ENCODE peak calls at places on chromosomes 16 and 17, in ten cellular contexts. One of them, this sample, is unnamed.
A peak's percentile ranks its signal among the peaks of the same experiment; 100 is the strongest.

GRCh38 chr16:48471435-48471834 is 86.2 kb upstream of the SIAH1 start:
- DNase-seq in T-helper 9 cell: no peak
- DNase-seq in stimulated activated CD8-positive, alpha-beta memory T cell treated with anti-CD3 and anti-CD28 coated beads, Interleukin-4, amount 100 ng/mL, for 24 hours: no peak
- DNase-seq in lower leg skin: no peak
- DNase-seq in progenitor cell of endocrine pancreas: no peak
- DNase-seq in 8988T: no peak
- DNase-seq in sigmoid colon: no peak
- DNase-seq in body of pancreas: no peak
- DNase-seq in renal cortical epithelial cell: no peak
- DNase-seq in AG08395: no peak
- DNase-seq in this sample: no peak

GRCh38 chr16:19127205-19127604 is 13.4 kb downstream of the ITPRIPL2 start:
- DNase-seq in T-helper 9 cell: no peak
- DNase-seq in stimulated activated CD8-positive, alpha-beta memory T cell treated with anti-CD3 and anti-CD28 coated beads, Interleukin-4, amount 100 ng/mL, for 24 hours: no peak
- DNase-seq in lower leg skin: no peak
- DNase-seq in progenitor cell of endocrine pancreas: no peak
- DNase-seq in 8988T: no peak
- DNase-seq in sigmoid colon: no peak
- DNase-seq in body of pancreas: no peak
- DNase-seq in renal cortical epithelial cell: no peak
- DNase-seq in AG08395: no peak
- DNase-seq in this sample: no peak

GRCh38 chr16:28297784-28298510 is 5.6 kb downstream of the SBK1 start:
- DNase-seq in T-helper 9 cell: no peak
- DNase-seq in stimulated activated CD8-positive, alpha-beta memory T cell treated with anti-CD3 and anti-CD28 coated beads, Interleukin-4, amount 100 ng/mL, for 24 hours: no peak
- DNase-seq in lower leg skin: no peak
- DNase-seq in progenitor cell of endocrine pancreas: no peak
- DNase-seq in 8988T: no peak
- DNase-seq in sigmoid colon: no peak
- DNase-seq in body of pancreas: no peak
- DNase-seq in renal cortical epithelial cell: no peak
- DNase-seq in AG08395: no peak
- DNase-seq in this sample: no peak

GRCh38 chr17:12282056-12282455 is 261.4 kb downstream of the MAP2K4 start:
- DNase-seq in T-helper 9 cell: no peak
- DNase-seq in stimulated activated CD8-positive, alpha-beta memory T cell treated with anti-CD3 and anti-CD28 coated beads, Interleukin-4, amount 100 ng/mL, for 24 hours: no peak
- DNase-seq in lower leg skin: no peak
- DNase-seq in progenitor cell of endocrine pancreas: no peak
- DNase-seq in 8988T: no peak
- DNase-seq in sigmoid colon: no peak
- DNase-seq in body of pancreas: no peak
- DNase-seq in renal cortical epithelial cell: peak; percentile 1
- DNase-seq in AG08395: peak; percentile 8
- DNase-seq in this sample: peak; percentile 56

GRCh38 chr17:82215972-82216300 is 3.3 kb upstream of the CCDC57 start:
- DNase-seq in T-helper 9 cell: no peak
- DNase-seq in stimulated activated CD8-positive, alpha-beta memory T cell treated with anti-CD3 and anti-CD28 coated beads, Interleukin-4, amount 100 ng/mL, for 24 hours: no peak
- DNase-seq in lower leg skin: no peak
- DNase-seq in progenitor cell of endocrine pancreas: no peak
- DNase-seq in 8988T: no peak
- DNase-seq in sigmoid colon: no peak
- DNase-seq in body of pancreas: no peak
- DNase-seq in renal cortical epithelial cell: no peak
- DNase-seq in AG08395: no peak
- DNase-seq in this sample: no peak

GRCh38 chr16:70687172-70687531 is 1.3 kb upstream of the MTSS2 start:
- DNase-seq in T-helper 9 cell: no peak
- DNase-seq in stimulated activated CD8-positive, alpha-beta memory T cell treated with anti-CD3 and anti-CD28 coated beads, Interleukin-4, amount 100 ng/mL, for 24 hours: no peak
- DNase-seq in lower leg skin: no peak
- DNase-seq in progenitor cell of endocrine pancreas: no peak
- DNase-seq in 8988T: no peak
- DNase-seq in sigmoid colon: no peak
- DNase-seq in body of pancreas: no peak
- DNase-seq in renal cortical epithelial cell: no peak
- DNase-seq in AG08395: no peak
- DNase-seq in this sample: no peak

GRCh38 chr16:57752581-57753447 is 17.2 kb downstream of the KATNB1 start:
- DNase-seq in T-helper 9 cell: no peak
- DNase-seq in stimulated activated CD8-positive, alpha-beta memory T cell treated with anti-CD3 and anti-CD28 coated beads, Interleukin-4, amount 100 ng/mL, for 24 hours: no peak
- DNase-seq in lower leg skin: no peak
- DNase-seq in progenitor cell of endocrine pancreas: no peak
- DNase-seq in 8988T: no peak
- DNase-seq in sigmoid colon: no peak
- DNase-seq in body of pancreas: no peak
- DNase-seq in renal cortical epithelial cell: no peak
- DNase-seq in AG08395: no peak
- DNase-seq in this sample: no peak

GRCh38 chr17:45733781-45734180 is 50.3 kb upstream of the CRHR1 start:
- DNase-seq in T-helper 9 cell: no peak
- DNase-seq in stimulated activated CD8-positive, alpha-beta memory T cell treated with anti-CD3 and anti-CD28 coated beads, Interleukin-4, amount 100 ng/mL, for 24 hours: no peak
- DNase-seq in lower leg skin: no peak
- DNase-seq in progenitor cell of endocrine pancreas: no peak
- DNase-seq in 8988T: no peak
- DNase-seq in sigmoid colon: no peak
- DNase-seq in body of pancreas: no peak
- DNase-seq in renal cortical epithelial cell: no peak
- DNase-seq in AG08395: no peak
- DNase-seq in this sample: no peak

GRCh38 chr17:50262001-50262794 is 12.1 kb upstream of the TMEM92 start:
- DNase-seq in T-helper 9 cell: no peak
- DNase-seq in stimulated activated CD8-positive, alpha-beta memory T cell treated with anti-CD3 and anti-CD28 coated beads, Interleukin-4, amount 100 ng/mL, for 24 hours: no peak
- DNase-seq in lower leg skin: peak; percentile 78
- DNase-seq in progenitor cell of endocrine pancreas: no peak
- DNase-seq in 8988T: no peak
- DNase-seq in sigmoid colon: no peak
- DNase-seq in body of pancreas: no peak
- DNase-seq in renal cortical epithelial cell: no peak
- DNase-seq in AG08395: no peak
- DNase-seq in this sample: no peak

GRCh38 chr17:68910789-68911431 is 44.3 kb downstream of the ABCA8 start:
- DNase-seq in T-helper 9 cell: no peak
- DNase-seq in stimulated activated CD8-positive, alpha-beta memory T cell treated with anti-CD3 and anti-CD28 coated beads, Interleukin-4, amount 100 ng/mL, for 24 hours: no peak
- DNase-seq in lower leg skin: no peak
- DNase-seq in progenitor cell of endocrine pancreas: no peak
- DNase-seq in 8988T: no peak
- DNase-seq in sigmoid colon: no peak
- DNase-seq in body of pancreas: no peak
- DNase-seq in renal cortical epithelial cell: no peak
- DNase-seq in AG08395: no peak
- DNase-seq in this sample: no peak

GRCh38 chr16:85870159-85870558 is 28.8 kb upstream of the IRF8 start:
- DNase-seq in T-helper 9 cell: no peak
- DNase-seq in stimulated activated CD8-positive, alpha-beta memory T cell treated with anti-CD3 and anti-CD28 coated beads, Interleukin-4, amount 100 ng/mL, for 24 hours: no peak
- DNase-seq in lower leg skin: peak; percentile 82
- DNase-seq in progenitor cell of endocrine pancreas: no peak
- DNase-seq in 8988T: no peak
- DNase-seq in sigmoid colon: no peak
- DNase-seq in body of pancreas: no peak
- DNase-seq in renal cortical epithelial cell: no peak
- DNase-seq in AG08395: no peak
- DNase-seq in this sample: no peak

GRCh38 chr16:80299416-80299815 is 241.4 kb upstream of the DYNLRB2 start:
- DNase-seq in T-helper 9 cell: no peak
- DNase-seq in stimulated activated CD8-positive, alpha-beta memory T cell treated with anti-CD3 and anti-CD28 coated beads, Interleukin-4, amount 100 ng/mL, for 24 hours: no peak
- DNase-seq in lower leg skin: no peak
- DNase-seq in progenitor cell of endocrine pancreas: no peak
- DNase-seq in 8988T: no peak
- DNase-seq in sigmoid colon: no peak
- DNase-seq in body of pancreas: no peak
- DNase-seq in renal cortical epithelial cell: no peak
- DNase-seq in AG08395: peak; percentile 13
- DNase-seq in this sample: no peak

GRCh38 chr17:79543566-79543965 is 67.3 kb downstream of the RBFOX3 start:
- DNase-seq in T-helper 9 cell: no peak
- DNase-seq in stimulated activated CD8-positive, alpha-beta memory T cell treated with anti-CD3 and anti-CD28 coated beads, Interleukin-4, amount 100 ng/mL, for 24 hours: no peak
- DNase-seq in lower leg skin: no peak
- DNase-seq in progenitor cell of endocrine pancreas: no peak
- DNase-seq in 8988T: no peak
- DNase-seq in sigmoid colon: peak; percentile 56
- DNase-seq in body of pancreas: no peak
- DNase-seq in renal cortical epithelial cell: peak; percentile 2
- DNase-seq in AG08395: no peak
- DNase-seq in this sample: no peak

GRCh38 chr16:68269793-68270192 is 5.5 kb downstream of the SLC7A6 start:
- DNase-seq in T-helper 9 cell: no peak
- DNase-seq in stimulated activated CD8-positive, alpha-beta memory T cell treated with anti-CD3 and anti-CD28 coated beads, Interleukin-4, amount 100 ng/mL, for 24 hours: no peak
- DNase-seq in lower leg skin: no peak
- DNase-seq in progenitor cell of endocrine pancreas: no peak
- DNase-seq in 8988T: no peak
- DNase-seq in sigmoid colon: no peak
- DNase-seq in body of pancreas: no peak
- DNase-seq in renal cortical epithelial cell: no peak
- DNase-seq in AG08395: no peak
- DNase-seq in this sample: no peak

GRCh38 chr16:47197536-47198179 is 53.9 kb upstream of the NETO2 start:
- DNase-seq in T-helper 9 cell: no peak
- DNase-seq in stimulated activated CD8-positive, alpha-beta memory T cell treated with anti-CD3 and anti-CD28 coated beads, Interleukin-4, amount 100 ng/mL, for 24 hours: no peak
- DNase-seq in lower leg skin: no peak
- DNase-seq in progenitor cell of endocrine pancreas: no peak
- DNase-seq in 8988T: no peak
- DNase-seq in sigmoid colon: no peak
- DNase-seq in body of pancreas: peak; percentile 13
- DNase-seq in renal cortical epithelial cell: no peak
- DNase-seq in AG08395: peak; percentile 8
- DNase-seq in this sample: no peak

GRCh38 chr17:75762513-75763268 is 2.3 kb downstream of the GALK1 start:
- DNase-seq in T-helper 9 cell: no peak
- DNase-seq in stimulated activated CD8-positive, alpha-beta memory T cell treated with anti-CD3 and anti-CD28 coated beads, Interleukin-4, amount 100 ng/mL, for 24 hours: no peak
- DNase-seq in lower leg skin: no peak
- DNase-seq in progenitor cell of endocrine pancreas: no peak
- DNase-seq in 8988T: peak; percentile 2
- DNase-seq in sigmoid colon: no peak
- DNase-seq in body of pancreas: no peak
- DNase-seq in renal cortical epithelial cell: no peak
- DNase-seq in AG08395: no peak
- DNase-seq in this sample: no peak

GRCh38 chr17:48604770-48605329 is at the start of gene HOXB6:
- DNase-seq in T-helper 9 cell: no peak
- DNase-seq in stimulated activated CD8-positive, alpha-beta memory T cell treated with anti-CD3 and anti-CD28 coated beads, Interleukin-4, amount 100 ng/mL, for 24 hours: no peak
- DNase-seq in lower leg skin: no peak
- DNase-seq in progenitor cell of endocrine pancreas: no peak
- DNase-seq in 8988T: no peak
- DNase-seq in sigmoid colon: no peak
- DNase-seq in body of pancreas: no peak
- DNase-seq in renal cortical epithelial cell: peak; percentile 78
- DNase-seq in AG08395: no peak
- DNase-seq in this sample: no peak

GRCh38 chr16:46962629-46963028 is 10.8 kb downstream of the DNAJA2 start:
- DNase-seq in T-helper 9 cell: no peak
- DNase-seq in stimulated activated CD8-positive, alpha-beta memory T cell treated with anti-CD3 and anti-CD28 coated beads, Interleukin-4, amount 100 ng/mL, for 24 hours: no peak
- DNase-seq in lower leg skin: no peak
- DNase-seq in progenitor cell of endocrine pancreas: no peak
- DNase-seq in 8988T: no peak
- DNase-seq in sigmoid colon: no peak
- DNase-seq in body of pancreas: no peak
- DNase-seq in renal cortical epithelial cell: no peak
- DNase-seq in AG08395: no peak
- DNase-seq in this sample: no peak

GRCh38 chr17:77349976-77350830 is 209.4 kb downstream of the SEC14L1 start:
- DNase-seq in T-helper 9 cell: no peak
- DNase-seq in stimulated activated CD8-positive, alpha-beta memory T cell treated with anti-CD3 and anti-CD28 coated beads, Interleukin-4, amount 100 ng/mL, for 24 hours: no peak
- DNase-seq in lower leg skin: peak; percentile 70
- DNase-seq in progenitor cell of endocrine pancreas: no peak
- DNase-seq in 8988T: no peak
- DNase-seq in sigmoid colon: peak; percentile 64
- DNase-seq in body of pancreas: no peak
- DNase-seq in renal cortical epithelial cell: no peak
- DNase-seq in AG08395: peak; percentile 52
- DNase-seq in this sample: no peak

GRCh38 chr16:55433535-55433934 is 45.5 kb upstream of the MMP2 start:
- DNase-seq in T-helper 9 cell: no peak
- DNase-seq in stimulated activated CD8-positive, alpha-beta memory T cell treated with anti-CD3 and anti-CD28 coated beads, Interleukin-4, amount 100 ng/mL, for 24 hours: no peak
- DNase-seq in lower leg skin: no peak
- DNase-seq in progenitor cell of endocrine pancreas: no peak
- DNase-seq in 8988T: no peak
- DNase-seq in sigmoid colon: no peak
- DNase-seq in body of pancreas: no peak
- DNase-seq in renal cortical epithelial cell: no peak
- DNase-seq in AG08395: no peak
- DNase-seq in this sample: no peak

GRCh38 chr17:3893003-3893719 is at the start of gene CAMKK1:
- DNase-seq in T-helper 9 cell: peak; percentile 81
- DNase-seq in stimulated activated CD8-positive, alpha-beta memory T cell treated with anti-CD3 and anti-CD28 coated beads, Interleukin-4, amount 100 ng/mL, for 24 hours: peak; percentile 87
- DNase-seq in lower leg skin: peak; percentile 96
- DNase-seq in progenitor cell of endocrine pancreas: peak; percentile 81
- DNase-seq in 8988T: peak; percentile 96
- DNase-seq in sigmoid colon: peak; percentile 95
- DNase-seq in body of pancreas: peak; percentile 90
- DNase-seq in renal cortical epithelial cell: peak; percentile 27
- DNase-seq in AG08395: peak; percentile 97
- DNase-seq in this sample: peak; percentile 99

GRCh38 chr16:10318798-10319500 is 66.9 kb upstream of the ATF7IP2 start:
- DNase-seq in T-helper 9 cell: no peak
- DNase-seq in stimulated activated CD8-positive, alpha-beta memory T cell treated with anti-CD3 and anti-CD28 coated beads, Interleukin-4, amount 100 ng/mL, for 24 hours: no peak
- DNase-seq in lower leg skin: no peak
- DNase-seq in progenitor cell of endocrine pancreas: no peak
- DNase-seq in 8988T: no peak
- DNase-seq in sigmoid colon: no peak
- DNase-seq in body of pancreas: no peak
- DNase-seq in renal cortical epithelial cell: no peak
- DNase-seq in AG08395: no peak
- DNase-seq in this sample: no peak

GRCh38 chr16:31022574-31023251 is 10.6 kb upstream of the STX4 start:
- DNase-seq in T-helper 9 cell: no peak
- DNase-seq in stimulated activated CD8-positive, alpha-beta memory T cell treated with anti-CD3 and anti-CD28 coated beads, Interleukin-4, amount 100 ng/mL, for 24 hours: no peak
- DNase-seq in lower leg skin: no peak
- DNase-seq in progenitor cell of endocrine pancreas: no peak
- DNase-seq in 8988T: no peak
- DNase-seq in sigmoid colon: no peak
- DNase-seq in body of pancreas: no peak
- DNase-seq in renal cortical epithelial cell: no peak
- DNase-seq in AG08395: no peak
- DNase-seq in this sample: no peak

GRCh38 chr17:81039096-81039495 is 4.1 kb downstream of the BAIAP2 start:
- DNase-seq in T-helper 9 cell: no peak
- DNase-seq in stimulated activated CD8-positive, alpha-beta memory T cell treated with anti-CD3 and anti-CD28 coated beads, Interleukin-4, amount 100 ng/mL, for 24 hours: no peak
- DNase-seq in lower leg skin: no peak
- DNase-seq in progenitor cell of endocrine pancreas: no peak
- DNase-seq in 8988T: no peak
- DNase-seq in sigmoid colon: no peak
- DNase-seq in body of pancreas: no peak
- DNase-seq in renal cortical epithelial cell: no peak
- DNase-seq in AG08395: no peak
- DNase-seq in this sample: no peak

This sample was measured in AG08396.